ENCODE peak calls at places on chromosomes 11 and 22, in five cellular contexts. B is sciatic nerve, J is HTR-8/SVneo, G is AML-193, N is iPS-NIHi11. E is an unnamed sample.
A peak's percentile ranks its signal among the peaks of the same experiment; 100 is the strongest.

GRCh38 chr22:23034621-23035556 is 35.4 kb upstream of the GNAZ start:
- DNase-seq in B (no peak), J (no peak), G (no peak), N (no peak), E (no peak)

GRCh38 chr11:19777342-19778102 is 64.9 kb downstream of the NAV2 start:
- DNase-seq in B (no peak), N (peak; percentile 66), G (no peak), J (peak; percentile 83), E (no peak)

GRCh38 chr22:49023879-49024774 is 803.5 kb downstream of the BRD1 start:
- DNase-seq in G (no peak), N (no peak), B (no peak), J (no peak), E (no peak)

GRCh38 chr11:19243601-19244000 is 2.9 kb upstream of the E2F8 start:
- DNase-seq in N (no peak), B (no peak), J (no peak), G (peak; percentile 40), E (no peak)

GRCh38 chr11:46982797-46983452 is 46.4 kb downstream of the CSTPP1 start:
- DNase-seq in J (no peak), G (no peak), B (no peak), N (no peak), E (no peak)

GRCh38 chr11:77155556-77156130 is 27.6 kb downstream of the MYO7A start:
- DNase-seq in N (no peak), J (no peak), G (no peak), B (no peak), E (no peak)

GRCh38 chr11:76314741-76315090 is 66.2 kb downstream of the THAP12 start:
- DNase-seq in J (no peak), B (no peak), G (no peak), N (no peak), E (no peak)

GRCh38 chr22:24752091-24752623 is 22.4 kb downstream of the PIWIL3 start:
- DNase-seq in J (no peak), G (no peak), B (no peak), N (peak; percentile 35), E (no peak)

GRCh38 chr11:115656684-115657083 is 152.5 kb upstream of the CADM1 start:
- DNase-seq in J (no peak), B (no peak), N (no peak), G (no peak), E (no peak)

GRCh38 chr11:113562576-113562975 is 87.4 kb upstream of the DRD2 start:
- DNase-seq in B (no peak), G (no peak), J (no peak), N (no peak), E (no peak)

GRCh38 chr11:88357323-88358039 is 19.9 kb upstream of the CTSC start:
- DNase-seq in G (peak; percentile 20), J (no peak), N (no peak), B (no peak), E (no peak)

GRCh38 chr11:6362868-6363678 is 27.2 kb upstream of the SMPD1 start:
- DNase-seq in J (peak; percentile 77), N (peak; percentile 87), G (peak; percentile 11), B (peak; percentile 88), E (no peak)

GRCh38 chr22:28832731-28833130 is 32.4 kb upstream of the XBP1 start:
- DNase-seq in N (no peak), J (no peak), G (no peak), B (no peak), E (no peak)

GRCh38 chr11:11856638-11857037 is 14.9 kb downstream of the USP47 start:
- DNase-seq in N (no peak), G (no peak), J (no peak), B (no peak), E (no peak)

GRCh38 chr11:117183724-117184349 is 5.3 kb downstream of the SIDT2 start:
- DNase-seq in N (no peak), J (no peak), B (peak; percentile 51), G (no peak), E (no peak)

GRCh38 chr22:43953988-43954771 is 1.1 kb upstream of the SAMM50 start:
- DNase-seq in G (peak; percentile 18), J (no peak), B (no peak), N (no peak), E (no peak)

GRCh38 chr22:34122064-34122463 is 201.8 kb upstream of the LARGE1 start:
- DNase-seq in G (no peak), B (no peak), N (no peak), J (no peak), E (no peak)

GRCh38 chr11:128457874-128458273 is 129.5 kb downstream of the ETS1 start:
- DNase-seq in B (no peak), J (no peak), N (no peak), G (no peak), E (no peak)

GRCh38 chr11:68345776-68346728 is 33.7 kb downstream of the LRP5 start:
- DNase-seq in N (no peak), B (no peak), G (no peak), J (no peak), E (no peak)

GRCh38 chr22:28243539-28243938 is 324.5 kb upstream of the PITPNB start:
- DNase-seq in J (no peak), N (no peak), B (no peak), G (no peak), E (no peak)

GRCh38 chr22:46457502-46458488 is 79.6 kb downstream of the CELSR1 start:
- DNase-seq in J (peak; percentile 77), B (no peak), N (no peak), G (no peak), E (no peak)

GRCh38 chr22:27198518-27199035 is 541.2 kb downstream of the MIAT start:
- DNase-seq in N (no peak), G (no peak), J (no peak), B (no peak), E (no peak)

GRCh38 chr22:44033689-44034088 is 9.6 kb downstream of the PARVB start:
- DNase-seq in J (no peak), B (no peak), G (no peak), N (no peak), E (no peak)

GRCh38 chr11:125164422-125165110 is at the start of gene PKNOX2:
- DNase-seq in B (peak; percentile 92), J (peak; percentile 51), N (peak; percentile 82), G (no peak), E (peak; percentile 46)

GRCh38 chr11:62497132-62497915 is 49.3 kb downstream of the AHNAK start:
- DNase-seq in N (peak; percentile 66), J (peak; percentile 57), B (no peak), G (peak; percentile 79), E (no peak)

GRCh38 chr11:121244861-121245260 is 47.7 kb upstream of the SC5D start:
- DNase-seq in G (no peak), J (no peak), N (no peak), B (no peak), E (no peak)

GRCh38 chr11:17563248-17563647 is 16.2 kb downstream of the OTOG start:
- DNase-seq in G (peak; percentile 12), N (peak; percentile 57), B (peak; percentile 34), J (peak; percentile 20), E (no peak)

GRCh38 chr11:256952-257737 is 20.4 kb downstream of the PSMD13 start:
- DNase-seq in B (no peak), N (no peak), G (no peak), J (no peak), E (no peak)

GRCh38 chr11:106087815-106088435 is 10.5 kb downstream of the AASDHPPT start:
- DNase-seq in B (peak; percentile 63), J (peak; percentile 7), G (peak; percentile 59), N (peak; percentile 16), E (no peak)